ENCODE peak calls at places on chromosomes 13 and 19, in four cellular contexts. I is NCI-H748 treated with DMSO at 0.1 percent for 48 hours, H is PC-3, W is EL. G is an unnamed sample.

GRCh38 chr13:28753208-28753892 is 34.6 kb upstream of the SLC46A3 start:
- DNase-seq in W (peak; percentile 96), H (peak; percentile 92), I (no peak), G (peak; percentile 89)

GRCh38 chr19:42280761-42281174 is 11.7 kb downstream of the CIC start:
- DNase-seq in I (no peak), H (no peak), W (no peak), G (peak; percentile 62)

GRCh38 chr19:38690146-38690545 is 42.7 kb downstream of the ACTN4 start:
- DNase-seq in W (no peak), I (no peak), H (no peak), G (no peak)

GRCh38 chr19:46412983-46413261 is 442 bp downstream of the CCDC8 start:
- DNase-seq in W (no peak), I (no peak), H (no peak), G (no peak)

GRCh38 chr13:43269037-43269476 is 245.7 kb downstream of the DNAJC15 start:
- DNase-seq in I (no peak), W (peak; percentile 95), H (peak; percentile 90), G (peak; percentile 89)

GRCh38 chr19:5665781-5666513 is 14.4 kb downstream of the MICOS13 start:
- DNase-seq in I (no peak), H (peak; percentile 58), W (peak; percentile 71), G (peak; percentile 81)

GRCh38 chr13:42497798-42498197 is 76.2 kb upstream of the TNFSF11 start:
- DNase-seq in W (peak; percentile 35), H (peak; percentile 81), I (no peak), G (peak; percentile 75)

GRCh38 chr19:51687791-51688664 is 5.1 kb upstream of the SPACA6 start:
- DNase-seq in H (peak; percentile 62), W (peak; percentile 79), I (peak; percentile 47), G (peak; percentile 74)

GRCh38 chr13:32024750-32025149 is 6.8 kb upstream of the FRY start:
- DNase-seq in I (no peak), W (no peak), H (no peak), G (no peak)

GRCh38 chr13:68697551-68697950 is 1410.1 kb upstream of the ATXN8OS start:
- DNase-seq in H (no peak), I (no peak), W (no peak), G (no peak)

GRCh38 chr13:82330499-82330898 is 1551.8 kb downstream of the SLITRK1 start:
- DNase-seq in W (peak; percentile 21), H (peak; percentile 59), I (no peak), G (peak; percentile 3)

GRCh38 chr19:16587031-16588023 is 15.1 kb upstream of the SLC35E1 start:
- DNase-seq in W (peak; percentile 65), I (no peak), H (no peak), G (peak; percentile 71)

GRCh38 chr13:41914552-41914951 is 46.4 kb downstream of the VWA8 start:
- DNase-seq in W (no peak), I (no peak), H (no peak), G (no peak)

GRCh38 chr13:109707044-109707794 is 79.2 kb downstream of the IRS2 start:
- DNase-seq in H (no peak), I (no peak), W (no peak), G (no peak)

GRCh38 chr19:45645631-45646344 is 6.6 kb upstream of the EML2 start:
- DNase-seq in H (peak; percentile 75), I (peak; percentile 81), W (peak; percentile 93), G (peak; percentile 70)

GRCh38 chr19:46537136-46538097 is 41.8 kb upstream of the PNMA8B start:
- DNase-seq in W (peak; percentile 41), I (peak; percentile 14), H (peak; percentile 54), G (no peak)

GRCh38 chr13:50511877-50512332 is 331.6 kb downstream of the DLEU7 start:
- DNase-seq in H (no peak), I (no peak), W (no peak), G (no peak)

GRCh38 chr13:29507356-29507755 is 88.1 kb downstream of the SLC7A1 start:
- DNase-seq in W (no peak), H (no peak), I (no peak), G (peak; percentile 52)

GRCh38 chr13:24228852-24229458 is 68.4 kb downstream of the SPATA13 start:
- DNase-seq in H (peak; percentile 74), I (peak; percentile 79), W (peak; percentile 61), G (peak; percentile 68)

GRCh38 chr19:6524326-6524725 is 6.5 kb upstream of the TNFSF9 start:
- DNase-seq in H (no peak), I (no peak), W (no peak), G (no peak)

GRCh38 chr13:42991892-42992584 is at the start of gene EPSTI1:
- DNase-seq in W (peak; percentile 90), I (no peak), H (peak; percentile 7), G (peak; percentile 61)

GRCh38 chr19:49182848-49183375 is 25.3 kb downstream of the TRPM4 start:
- DNase-seq in W (no peak), H (no peak), I (no peak), G (no peak)

GRCh38 chr13:26557393-26558073 is at the start of gene WASF3:
- DNase-seq in H (peak; percentile 88), W (peak; percentile 95), I (peak; percentile 98), G (peak; percentile 94)

GRCh38 chr19:15466851-15467733 is 2.7 kb upstream of the RASAL3 start:
- DNase-seq in W (peak; percentile 43), I (no peak), H (peak; percentile 89), G (peak; percentile 25)

GRCh38 chr19:10625003-10625761 is at the start of gene SLC44A2:
- DNase-seq in I (peak; percentile 31), W (peak; percentile 75), H (peak; percentile 95), G (peak; percentile 80)

GRCh38 chr13:62294210-62294609 is 878.6 kb upstream of the PCDH20 start:
- DNase-seq in I (no peak), W (no peak), H (no peak), G (peak; percentile 17)

GRCh38 chr13:95641961-95642621 is 2.4 kb downstream of the DZIP1 start:
- DNase-seq in I (no peak), H (no peak), W (peak; percentile 64), G (peak; percentile 41)

GRCh38 chr13:71879129-71879535 is 12.1 kb upstream of the DACH1 start:
- DNase-seq in I (peak; percentile 82), H (peak; percentile 30), W (no peak), G (peak; percentile 29)

GRCh38 chr19:459724-460511 is 915 bp downstream of the SHC2 start:
- DNase-seq in H (peak; percentile 23), I (peak; percentile 62), W (peak; percentile 40), G (peak; percentile 9)

GRCh38 chr13:63026285-63026797 is 1610.7 kb upstream of the PCDH20 start:
- DNase-seq in H (no peak), I (no peak), W (no peak), G (no peak)

GRCh38 chr13:30026093-30026492 is 175.7 kb upstream of the UBL3 start:
- DNase-seq in I (no peak), H (peak; percentile 80), W (peak; percentile 91), G (peak; percentile 94)

GRCh38 chr19:12994701-12995595 is at the start of gene NFIX:
- DNase-seq in I (no peak), H (peak; percentile 69), W (peak; percentile 61), G (peak; percentile 52)

GRCh38 chr13:50016421-50016820 is 1.2 kb downstream of the KCNRG start:
- DNase-seq in I (no peak), H (no peak), W (no peak), G (peak; percentile 59)

GRCh38 chr19:6060600-6061391 is 49.5 kb downstream of the RFX2 start:
- DNase-seq in W (peak; percentile 54), H (peak; percentile 59), I (no peak), G (peak; percentile 39)

GRCh38 chr13:39370048-39370447 is 232.9 kb downstream of the LHFPL6 start:
- DNase-seq in W (no peak), I (no peak), H (no peak), G (no peak)

G was measured in foreskin fibroblast.